ENCODE peak calls at places on chromosome 21, in ten cellular contexts. One of them, this sample, is unnamed.

GRCh38 chr21:18801468-18801867 is 397.9 kb upstream of the TMPRSS15 start:
- DNase-seq in progenitor cell of endocrine pancreas: no peak
- DNase-seq in cardiac fibroblast: peak
- DNase-seq in heart right ventricle: no peak
- DNase-seq in Calu3: no peak
- DNase-seq in HFF-Myc: no peak
- DNase-seq in GM13976: no peak
- DNase-seq in GM10248: no peak
- DNase-seq in RWPE1: peak
- DNase-seq in left ventricle myocardium inferior: no peak
- DNase-seq in this sample: no peak

GRCh38 chr21:29148535-29148934 is 18.1 kb downstream of the MAP3K7CL start:
- DNase-seq in progenitor cell of endocrine pancreas: no peak
- DNase-seq in cardiac fibroblast: peak
- DNase-seq in heart right ventricle: peak
- DNase-seq in Calu3: no peak
- DNase-seq in HFF-Myc: no peak
- DNase-seq in GM13976: no peak
- DNase-seq in GM10248: no peak
- DNase-seq in RWPE1: no peak
- DNase-seq in left ventricle myocardium inferior: no peak
- DNase-seq in this sample: no peak

GRCh38 chr21:38167345-38167744 is 89.4 kb upstream of the KCNJ15 start:
- DNase-seq in progenitor cell of endocrine pancreas: no peak
- DNase-seq in cardiac fibroblast: no peak
- DNase-seq in heart right ventricle: no peak
- DNase-seq in Calu3: no peak
- DNase-seq in HFF-Myc: no peak
- DNase-seq in GM13976: no peak
- DNase-seq in GM10248: no peak
- DNase-seq in RWPE1: no peak
- DNase-seq in left ventricle myocardium inferior: no peak
- DNase-seq in this sample: no peak

GRCh38 chr21:15207231-15207630 is 142.4 kb upstream of the NRIP1 start:
- DNase-seq in progenitor cell of endocrine pancreas: no peak
- DNase-seq in cardiac fibroblast: no peak
- DNase-seq in heart right ventricle: no peak
- DNase-seq in Calu3: no peak
- DNase-seq in HFF-Myc: peak
- DNase-seq in GM13976: no peak
- DNase-seq in GM10248: no peak
- DNase-seq in RWPE1: no peak
- DNase-seq in left ventricle myocardium inferior: no peak
- DNase-seq in this sample: no peak

GRCh38 chr21:15063081-15063820 is 1.5 kb downstream of the NRIP1 start:
- DNase-seq in progenitor cell of endocrine pancreas: no peak
- DNase-seq in cardiac fibroblast: no peak
- DNase-seq in heart right ventricle: no peak
- DNase-seq in Calu3: no peak
- DNase-seq in HFF-Myc: no peak
- DNase-seq in GM13976: no peak
- DNase-seq in GM10248: no peak
- DNase-seq in RWPE1: peak
- DNase-seq in left ventricle myocardium inferior: no peak
- DNase-seq in this sample: no peak

GRCh38 chr21:27787046-27787445 is 820.2 kb upstream of the ADAMTS5 start:
- DNase-seq in progenitor cell of endocrine pancreas: no peak
- DNase-seq in cardiac fibroblast: no peak
- DNase-seq in heart right ventricle: no peak
- DNase-seq in Calu3: no peak
- DNase-seq in HFF-Myc: no peak
- DNase-seq in GM13976: no peak
- DNase-seq in GM10248: no peak
- DNase-seq in RWPE1: no peak
- DNase-seq in left ventricle myocardium inferior: no peak
- DNase-seq in this sample: no peak

GRCh38 chr21:36027352-36027751 is 33.0 kb downstream of the SETD4 start:
- DNase-seq in progenitor cell of endocrine pancreas: no peak
- DNase-seq in cardiac fibroblast: peak
- DNase-seq in heart right ventricle: no peak
- DNase-seq in Calu3: no peak
- DNase-seq in HFF-Myc: no peak
- DNase-seq in GM13976: no peak
- DNase-seq in GM10248: no peak
- DNase-seq in RWPE1: no peak
- DNase-seq in left ventricle myocardium inferior: no peak
- DNase-seq in this sample: no peak

GRCh38 chr21:37119421-37120218 is 46.6 kb downstream of the TTC3 start:
- DNase-seq in progenitor cell of endocrine pancreas: no peak
- DNase-seq in cardiac fibroblast: no peak
- DNase-seq in heart right ventricle: no peak
- DNase-seq in Calu3: no peak
- DNase-seq in HFF-Myc: no peak
- DNase-seq in GM13976: no peak
- DNase-seq in GM10248: no peak
- DNase-seq in RWPE1: no peak
- DNase-seq in left ventricle myocardium inferior: no peak
- DNase-seq in this sample: no peak

GRCh38 chr21:36790616-36791015 is 91.7 kb downstream of the SIM2 start:
- DNase-seq in progenitor cell of endocrine pancreas: no peak
- DNase-seq in cardiac fibroblast: no peak
- DNase-seq in heart right ventricle: no peak
- DNase-seq in Calu3: no peak
- DNase-seq in HFF-Myc: no peak
- DNase-seq in GM13976: no peak
- DNase-seq in GM10248: no peak
- DNase-seq in RWPE1: no peak
- DNase-seq in left ventricle myocardium inferior: no peak
- DNase-seq in this sample: no peak

GRCh38 chr21:28516996-28517592 is 475.6 kb downstream of the LTN1 start:
- DNase-seq in progenitor cell of endocrine pancreas: peak
- DNase-seq in cardiac fibroblast: peak
- DNase-seq in heart right ventricle: peak
- DNase-seq in Calu3: peak
- DNase-seq in HFF-Myc: no peak
- DNase-seq in GM13976: peak
- DNase-seq in GM10248: peak
- DNase-seq in RWPE1: peak
- DNase-seq in left ventricle myocardium inferior: peak
- DNase-seq in this sample: no peak

GRCh38 chr21:41897047-41897669 is 18.0 kb upstream of the PRDM15 start:
- DNase-seq in progenitor cell of endocrine pancreas: no peak
- DNase-seq in cardiac fibroblast: no peak
- DNase-seq in heart right ventricle: no peak
- DNase-seq in Calu3: no peak
- DNase-seq in HFF-Myc: no peak
- DNase-seq in GM13976: no peak
- DNase-seq in GM10248: no peak
- DNase-seq in RWPE1: no peak
- DNase-seq in left ventricle myocardium inferior: no peak
- DNase-seq in this sample: no peak
- TF ChIP-seq CTCF in progenitor cell of endocrine pancreas: no peak
- TF ChIP-seq CTCF in cardiac fibroblast: no peak
- TF ChIP-seq CTCF in heart right ventricle: no peak
- TF ChIP-seq CTCF in Calu3: no peak
- TF ChIP-seq CTCF in HFF-Myc: no peak
- TF ChIP-seq CTCF in GM13976: no peak
- TF ChIP-seq CTCF in GM10248: no peak
- TF ChIP-seq CTCF in RWPE1: no peak
- TF ChIP-seq CTCF in left ventricle myocardium inferior: no peak
- TF ChIP-seq CTCF in this sample: no peak

GRCh38 chr21:45475004-45475685 is 67.1 kb downstream of the SLC19A1 start:
- DNase-seq in progenitor cell of endocrine pancreas: no peak
- DNase-seq in cardiac fibroblast: no peak
- DNase-seq in heart right ventricle: no peak
- DNase-seq in Calu3: no peak
- DNase-seq in HFF-Myc: no peak
- DNase-seq in GM13976: no peak
- DNase-seq in GM10248: no peak
- DNase-seq in RWPE1: no peak
- DNase-seq in left ventricle myocardium inferior: no peak
- DNase-seq in this sample: no peak

GRCh38 chr21:45472445-45473365 is 67.7 kb downstream of the COL18A1 start:
- DNase-seq in progenitor cell of endocrine pancreas: no peak
- DNase-seq in cardiac fibroblast: no peak
- DNase-seq in heart right ventricle: no peak
- DNase-seq in Calu3: no peak
- DNase-seq in HFF-Myc: no peak
- DNase-seq in GM13976: no peak
- DNase-seq in GM10248: no peak
- DNase-seq in RWPE1: no peak
- DNase-seq in left ventricle myocardium inferior: no peak
- DNase-seq in this sample: no peak

GRCh38 chr21:45474323-45474950 is 67.8 kb downstream of the SLC19A1 start:
- DNase-seq in progenitor cell of endocrine pancreas: no peak
- DNase-seq in cardiac fibroblast: no peak
- DNase-seq in heart right ventricle: no peak
- DNase-seq in Calu3: no peak
- DNase-seq in HFF-Myc: no peak
- DNase-seq in GM13976: no peak
- DNase-seq in GM10248: no peak
- DNase-seq in RWPE1: no peak
- DNase-seq in left ventricle myocardium inferior: no peak
- DNase-seq in this sample: no peak

GRCh38 chr21:45471229-45472052 is 66.5 kb downstream of the COL18A1 start:
- DNase-seq in progenitor cell of endocrine pancreas: no peak
- DNase-seq in cardiac fibroblast: peak
- DNase-seq in heart right ventricle: peak
- DNase-seq in Calu3: peak
- DNase-seq in HFF-Myc: peak
- DNase-seq in GM13976: no peak
- DNase-seq in GM10248: no peak
- DNase-seq in RWPE1: peak
- DNase-seq in left ventricle myocardium inferior: peak
- DNase-seq in this sample: peak

GRCh38 chr21:45473496-45474322 is 68.5 kb downstream of the SLC19A1 start:
- DNase-seq in progenitor cell of endocrine pancreas: no peak
- DNase-seq in cardiac fibroblast: no peak
- DNase-seq in heart right ventricle: no peak
- DNase-seq in Calu3: no peak
- DNase-seq in HFF-Myc: no peak
- DNase-seq in GM13976: no peak
- DNase-seq in GM10248: no peak
- DNase-seq in RWPE1: no peak
- DNase-seq in left ventricle myocardium inferior: no peak
- DNase-seq in this sample: no peak
- TF ChIP-seq CTCF in progenitor cell of endocrine pancreas: no peak
- TF ChIP-seq CTCF in cardiac fibroblast: no peak
- TF ChIP-seq CTCF in heart right ventricle: no peak
- TF ChIP-seq CTCF in Calu3: no peak
- TF ChIP-seq CTCF in HFF-Myc: no peak
- TF ChIP-seq CTCF in GM13976: no peak
- TF ChIP-seq CTCF in GM10248: no peak
- TF ChIP-seq CTCF in RWPE1: no peak
- TF ChIP-seq CTCF in left ventricle myocardium inferior: no peak
- TF ChIP-seq CTCF in this sample: peak

GRCh38 chr21:32406405-32406804 is 6.1 kb upstream of the EVA1C start:
- DNase-seq in progenitor cell of endocrine pancreas: no peak
- DNase-seq in cardiac fibroblast: peak
- DNase-seq in heart right ventricle: no peak
- DNase-seq in Calu3: no peak
- DNase-seq in HFF-Myc: no peak
- DNase-seq in GM13976: no peak
- DNase-seq in GM10248: no peak
- DNase-seq in RWPE1: no peak
- DNase-seq in left ventricle myocardium inferior: no peak
- DNase-seq in this sample: no peak

DNA sequence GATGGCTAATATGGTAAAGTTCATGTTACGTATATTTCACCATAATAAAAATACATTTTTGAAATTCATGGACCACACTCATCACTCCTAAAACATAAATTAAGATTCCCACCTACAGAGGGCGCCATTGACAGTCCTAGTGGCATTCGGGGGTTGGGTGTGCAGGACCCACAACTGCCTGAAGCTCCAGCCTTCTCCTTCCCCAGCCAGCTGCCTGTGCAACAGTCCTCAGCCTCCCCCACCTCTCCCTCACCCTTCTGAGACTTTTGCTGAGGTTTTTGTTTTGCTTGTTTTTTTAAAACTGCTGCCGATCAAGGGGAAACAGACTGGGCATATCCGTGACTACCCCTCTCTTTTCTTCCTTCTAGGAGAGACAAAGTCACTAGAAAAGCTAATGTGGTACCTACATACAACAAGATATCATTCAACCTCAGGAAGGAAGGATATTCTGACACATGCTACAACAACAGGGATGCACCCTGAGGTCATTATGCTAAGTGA is 9.3 kb upstream of the EVA1C start:
- DNase-seq in progenitor cell of endocrine pancreas: peak
- DNase-seq in cardiac fibroblast: peak
- DNase-seq in heart right ventricle: peak
- DNase-seq in Calu3: peak
- DNase-seq in HFF-Myc: peak
- DNase-seq in GM13976: peak
- DNase-seq in GM10248: peak
- DNase-seq in RWPE1: peak
- DNase-seq in left ventricle myocardium inferior: peak
- DNase-seq in this sample: no peak
- TF ChIP-seq CTCF in progenitor cell of endocrine pancreas: peak
- TF ChIP-seq CTCF in cardiac fibroblast: peak
- TF ChIP-seq CTCF in heart right ventricle: peak
- TF ChIP-seq CTCF in Calu3: no peak
- TF ChIP-seq CTCF in HFF-Myc: peak
- TF ChIP-seq CTCF in GM13976: peak
- TF ChIP-seq CTCF in GM10248: peak
- TF ChIP-seq CTCF in RWPE1: peak
- TF ChIP-seq CTCF in left ventricle myocardium inferior: peak
- TF ChIP-seq CTCF in this sample: peak

DNA sequence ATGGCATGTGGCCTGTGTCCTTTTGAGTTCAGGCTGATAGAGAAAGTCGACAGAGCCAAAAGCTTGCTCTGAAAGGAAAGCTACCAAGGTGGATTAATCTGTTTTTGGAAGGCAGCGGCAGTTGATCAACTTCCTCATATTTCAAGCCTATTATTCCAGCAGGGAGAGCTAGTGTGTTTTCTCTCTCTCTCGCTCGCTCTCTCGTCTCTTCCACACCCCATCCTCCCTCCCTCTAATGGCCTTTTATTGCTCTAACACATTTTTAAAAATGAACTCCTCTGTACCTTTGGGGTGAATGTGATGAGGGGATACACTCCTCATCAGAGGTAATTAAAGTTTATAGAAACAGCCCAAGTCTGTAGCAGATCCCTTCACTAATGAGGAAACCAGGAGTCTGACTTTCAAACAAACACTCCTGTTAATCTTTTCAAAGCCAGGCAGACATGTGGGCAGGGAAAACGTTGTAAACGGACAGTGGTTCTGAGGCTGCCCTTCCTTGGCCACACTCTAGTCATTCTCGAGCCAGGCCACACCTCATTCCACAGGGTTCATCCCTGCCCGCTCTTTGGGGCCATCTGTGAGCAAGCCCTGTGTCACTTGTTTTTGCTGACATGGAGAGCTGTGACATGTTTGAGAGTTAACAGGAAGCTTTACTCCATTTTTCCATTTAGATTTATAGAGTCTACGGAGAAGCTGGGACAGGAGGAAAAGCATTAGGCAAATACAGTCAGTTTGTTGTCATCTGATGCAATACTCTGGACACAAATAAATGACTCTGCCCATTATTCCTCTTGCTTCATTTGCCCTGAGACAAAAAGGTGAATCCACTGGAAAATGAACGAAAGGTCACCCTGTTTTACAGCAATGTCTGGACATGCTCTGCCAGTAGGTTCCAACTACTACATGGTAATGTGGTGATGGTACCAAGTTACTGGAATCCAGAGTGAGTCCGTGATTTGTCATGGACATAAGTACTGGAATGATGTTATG is 126.7 kb downstream of the CLIC6 start:
- DNase-seq in progenitor cell of endocrine pancreas: no peak
- DNase-seq in cardiac fibroblast: peak
- DNase-seq in heart right ventricle: no peak
- DNase-seq in Calu3: no peak
- DNase-seq in HFF-Myc: no peak
- DNase-seq in GM13976: no peak
- DNase-seq in GM10248: no peak
- DNase-seq in RWPE1: peak
- DNase-seq in left ventricle myocardium inferior: no peak
- DNase-seq in this sample: no peak
- TF ChIP-seq CTCF in progenitor cell of endocrine pancreas: no peak
- TF ChIP-seq CTCF in cardiac fibroblast: peak
- TF ChIP-seq CTCF in heart right ventricle: no peak
- TF ChIP-seq CTCF in Calu3: no peak
- TF ChIP-seq CTCF in HFF-Myc: no peak
- TF ChIP-seq CTCF in GM13976: no peak
- TF ChIP-seq CTCF in GM10248: no peak
- TF ChIP-seq CTCF in RWPE1: no peak
- TF ChIP-seq CTCF in left ventricle myocardium inferior: peak
- TF ChIP-seq CTCF in this sample: peak